ENCODE peak calls at places on chromosomes 1 and 21, in six cellular contexts. T, Y, J, C, K and V are unnamed samples.

GRCh38 chr1:25548601-25549000 is 5.2 kb downstream of the LDLRAP1 start:
- DNase-seq in T (no peak), Y (no peak), J (no peak), C (no peak), K (no peak), V (no peak)

GRCh38 chr1:31310131-31310530 is 13.3 kb downstream of the ZCCHC17 start:
- DNase-seq in T (peak), Y (no peak), J (no peak), C (no peak), K (no peak), V (no peak)

GRCh38 chr21:36111238-36111637 is 23.6 kb upstream of the CBR3 start:
- DNase-seq in T (no peak), Y (no peak), J (no peak), C (no peak), K (no peak), V (peak)

GRCh38 chr1:91791103-91791502 is 94.8 kb downstream of the TGFBR3 start:
- DNase-seq in T (no peak), Y (peak), J (no peak), C (no peak), K (no peak), V (no peak)

GRCh38 chr1:226411619-226412018 is 3.7 kb upstream of the PARP1 start:
- DNase-seq in T (no peak), Y (no peak), J (no peak), C (no peak), K (no peak), V (no peak)

GRCh38 chr21:38493549-38494253 is 4.6 kb downstream of the ERG start:
- DNase-seq in T (no peak), Y (no peak), J (no peak), C (no peak), K (no peak), V (no peak)

GRCh38 chr1:30789388-30790255 is 32.0 kb upstream of the LAPTM5 start:
- DNase-seq in T (no peak), Y (no peak), J (no peak), C (no peak), K (no peak), V (no peak)

GRCh38 chr1:37940299-37940947 is 6.4 kb downstream of the INPP5B start:
- DNase-seq in T (no peak), Y (no peak), J (no peak), C (no peak), K (no peak), V (no peak)

GRCh38 chr1:91769698-91770232 is 116.2 kb downstream of the TGFBR3 start:
- DNase-seq in T (no peak), Y (no peak), J (no peak), C (no peak), K (no peak), V (no peak)

GRCh38 chr1:238991730-238992490 is 394.5 kb upstream of the CHRM3 start:
- DNase-seq in T (no peak), Y (no peak), J (no peak), C (no peak), K (no peak), V (no peak)

GRCh38 chr1:23800396-23801337 is at the start of gene GALE:
- DNase-seq in T (peak), Y (peak), J (peak), C (peak), K (peak), V (peak)

GRCh38 chr1:23799255-23799569 is 1.3 kb downstream of the GALE start:
- DNase-seq in T (no peak), Y (no peak), J (no peak), C (no peak), K (no peak), V (no peak)

GRCh38 chr1:23801338-23801748 is 789 bp upstream of the GALE start:
- DNase-seq in T (no peak), Y (no peak), J (no peak), C (peak), K (no peak), V (peak)

GRCh38 chr1:23798662-23799142 is 1.9 kb downstream of the GALE start:
- DNase-seq in T (no peak), Y (no peak), J (no peak), C (no peak), K (no peak), V (no peak)

DNA sequence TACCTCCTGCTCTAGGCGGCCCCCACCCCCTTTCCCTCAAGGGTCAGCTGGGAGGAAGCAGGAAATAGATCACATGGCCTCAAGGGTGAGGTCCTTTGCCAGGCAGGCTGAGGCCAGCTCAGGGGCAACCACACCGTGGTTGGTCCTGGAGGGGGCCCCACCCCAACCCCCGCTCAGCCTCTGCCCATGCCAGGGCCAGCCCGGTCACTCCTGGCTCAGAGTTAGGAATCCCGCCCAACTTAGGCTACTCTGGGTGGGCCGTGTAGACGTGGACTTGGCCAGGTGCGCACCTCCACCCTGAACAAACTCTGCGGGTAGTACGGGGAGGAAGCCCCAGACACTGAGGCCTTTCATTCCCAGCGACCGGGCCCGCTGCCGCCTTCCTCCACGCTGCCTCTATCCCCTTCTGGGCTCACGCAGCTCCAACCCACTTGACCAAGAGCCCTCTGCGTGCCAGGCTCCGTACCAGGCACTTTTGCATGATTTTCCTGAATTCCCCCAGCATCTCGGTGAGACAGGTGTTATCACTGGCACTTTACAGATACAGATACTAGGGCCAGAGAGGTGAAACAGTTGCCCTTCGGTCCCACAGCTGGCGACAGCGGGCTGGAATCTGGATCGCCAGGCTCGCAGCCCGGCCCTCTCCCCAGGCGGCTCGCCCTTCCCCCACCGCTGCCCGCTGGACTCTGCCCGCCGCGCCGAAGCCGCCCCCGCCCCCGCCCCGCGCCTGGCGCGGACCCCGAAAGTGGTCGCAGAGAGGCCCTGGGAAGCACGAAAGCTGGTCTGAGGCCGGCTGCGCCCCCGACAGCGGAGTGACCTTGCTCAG is 771 bp downstream of the GALE start:
- DNase-seq in T (peak), Y (peak), J (peak), C (peak), K (peak), V (peak)
- H2AK5ac ChIP-seq in T (peak), Y (peak), J (no peak), C (peak), K (no peak), V (peak)

DNA sequence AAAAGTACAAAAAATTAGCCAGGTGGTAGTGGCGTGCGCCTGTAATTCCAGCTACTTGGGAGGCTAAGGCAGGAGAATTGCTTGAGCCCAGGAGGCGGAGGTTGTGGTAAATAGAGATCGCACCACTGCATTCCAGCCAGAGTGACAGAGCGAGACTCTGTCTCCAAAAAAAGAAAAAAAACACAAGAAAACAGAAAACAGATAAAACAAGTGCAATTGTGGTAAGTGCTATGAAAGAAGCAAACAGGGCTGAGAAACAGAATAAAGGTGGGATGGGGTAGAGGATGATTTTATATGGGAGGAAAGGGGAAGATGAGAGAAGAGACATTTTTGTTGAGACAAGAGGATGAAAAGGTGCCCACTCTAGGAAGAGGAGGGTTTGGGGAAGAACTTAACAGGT is 5.0 kb upstream of the SOX13 start:
- DNase-seq in T (no peak), Y (no peak), J (no peak), C (no peak), K (no peak), V (no peak)
- H3K14ac ChIP-seq in T (no peak), Y (no peak), J (no peak), C (no peak), K (no peak), V (no peak)

GRCh38 chr1:247043406-247043805 is 35.2 kb downstream of the ZNF670 start:
- DNase-seq in T (no peak), Y (no peak), J (no peak), C (no peak), K (no peak), V (no peak)
- H3K9ac ChIP-seq in T (no peak), Y (no peak), J (no peak), C (no peak), K (no peak), V (no peak)

GRCh38 chr1:23403038-23403336 is 21.6 kb downstream of the TCEA3 start:
- DNase-seq in T (peak), Y (no peak), J (no peak), C (peak), K (no peak), V (peak)
- H2AK5ac ChIP-seq in T (peak), Y (no peak), J (no peak), C (no peak), K (no peak), V (no peak)

GRCh38 chr1:85603086-85603485 is 22.5 kb downstream of the CCN1 start:
- DNase-seq in T (no peak), Y (no peak), J (no peak), C (no peak), K (no peak), V (no peak)
- H3K14ac ChIP-seq in T (peak), Y (no peak), J (no peak), C (no peak), K (no peak), V (no peak)